ENCODE peak calls at places on chromosomes 7 and 10, in ten cellular contexts. One of them, this sample, is unnamed.

GRCh38 chr10:128001346-128001745 is 94.4 kb downstream of the PTPRE start:
- DNase-seq in kidney: no peak
- DNase-seq in CD8-positive, alpha-beta memory T cell: no peak
- DNase-seq in A549: no peak
- DNase-seq in body of pancreas: no peak
- DNase-seq in testis: no peak
- DNase-seq in ovary: no peak
- DNase-seq in endodermal cell: no peak
- DNase-seq in aorta: no peak
- DNase-seq in CD4-positive, CD25-positive, alpha-beta regulatory T cell: no peak
- DNase-seq in this sample: no peak

GRCh38 chr10:119342017-119342734 is 134.8 kb downstream of the GRK5 start:
- DNase-seq in endodermal cell: no peak
- DNase-seq in A549: no peak
- DNase-seq in CD8-positive, alpha-beta memory T cell: no peak
- DNase-seq in kidney: peak; percentile 86
- DNase-seq in ovary: peak; percentile 78
- DNase-seq in body of pancreas: no peak
- DNase-seq in aorta: peak; percentile 65
- DNase-seq in testis: peak; percentile 69
- DNase-seq in CD4-positive, CD25-positive, alpha-beta regulatory T cell: no peak
- DNase-seq in this sample: no peak

GRCh38 chr10:128062331-128062730 is 63.9 kb downstream of the MKI67 start:
- DNase-seq in ovary: no peak
- DNase-seq in body of pancreas: no peak
- DNase-seq in kidney: peak; percentile 57
- DNase-seq in testis: no peak
- DNase-seq in endodermal cell: peak; percentile 76
- DNase-seq in CD4-positive, CD25-positive, alpha-beta regulatory T cell: peak; percentile 53
- DNase-seq in A549: no peak
- DNase-seq in aorta: peak; percentile 60
- DNase-seq in CD8-positive, alpha-beta memory T cell: peak; percentile 25
- DNase-seq in this sample: no peak

GRCh38 chr10:110501142-110501937 is 3.6 kb downstream of the DUSP5 start:
- DNase-seq in body of pancreas: peak; percentile 93
- DNase-seq in ovary: peak; percentile 74
- DNase-seq in kidney: peak; percentile 95
- DNase-seq in testis: peak; percentile 80
- DNase-seq in aorta: peak; percentile 93
- DNase-seq in CD4-positive, CD25-positive, alpha-beta regulatory T cell: peak; percentile 90
- DNase-seq in A549: peak; percentile 93
- DNase-seq in endodermal cell: peak; percentile 94
- DNase-seq in CD8-positive, alpha-beta memory T cell: no peak
- DNase-seq in this sample: peak; percentile 22

GRCh38 chr7:79968249-79968648 is 166.4 kb upstream of the GNAI1 start:
- DNase-seq in CD8-positive, alpha-beta memory T cell: no peak
- DNase-seq in A549: no peak
- DNase-seq in kidney: no peak
- DNase-seq in testis: no peak
- DNase-seq in CD4-positive, CD25-positive, alpha-beta regulatory T cell: no peak
- DNase-seq in endodermal cell: peak; percentile 44
- DNase-seq in aorta: no peak
- DNase-seq in ovary: no peak
- DNase-seq in body of pancreas: no peak
- DNase-seq in this sample: no peak

GRCh38 chr7:91055219-91055618 is 209.0 kb upstream of the FZD1 start:
- DNase-seq in endodermal cell: no peak
- DNase-seq in kidney: no peak
- DNase-seq in ovary: no peak
- DNase-seq in testis: no peak
- DNase-seq in CD4-positive, CD25-positive, alpha-beta regulatory T cell: no peak
- DNase-seq in A549: no peak
- DNase-seq in aorta: no peak
- DNase-seq in body of pancreas: no peak
- DNase-seq in CD8-positive, alpha-beta memory T cell: no peak
- DNase-seq in this sample: no peak

GRCh38 chr7:140060788-140061606 is 1.8 kb downstream of the PARP12 start:
- DNase-seq in CD4-positive, CD25-positive, alpha-beta regulatory T cell: no peak
- DNase-seq in endodermal cell: no peak
- DNase-seq in body of pancreas: peak; percentile 72
- DNase-seq in aorta: peak; percentile 70
- DNase-seq in CD8-positive, alpha-beta memory T cell: no peak
- DNase-seq in testis: peak; percentile 59
- DNase-seq in kidney: no peak
- DNase-seq in A549: no peak
- DNase-seq in ovary: peak; percentile 76
- DNase-seq in this sample: no peak

GRCh38 chr10:86071758-86072157 is 294.8 kb downstream of the GRID1 start:
- DNase-seq in ovary: no peak
- DNase-seq in CD4-positive, CD25-positive, alpha-beta regulatory T cell: no peak
- DNase-seq in endodermal cell: peak; percentile 33
- DNase-seq in A549: no peak
- DNase-seq in CD8-positive, alpha-beta memory T cell: no peak
- DNase-seq in testis: no peak
- DNase-seq in kidney: no peak
- DNase-seq in aorta: no peak
- DNase-seq in body of pancreas: no peak
- DNase-seq in this sample: no peak

GRCh38 chr7:92633211-92633906 is 43.2 kb upstream of the FAM133B start:
- DNase-seq in body of pancreas: peak; percentile 27
- DNase-seq in endodermal cell: no peak
- DNase-seq in CD8-positive, alpha-beta memory T cell: no peak
- DNase-seq in CD4-positive, CD25-positive, alpha-beta regulatory T cell: peak; percentile 47
- DNase-seq in kidney: no peak
- DNase-seq in testis: no peak
- DNase-seq in aorta: no peak
- DNase-seq in A549: peak; percentile 79
- DNase-seq in ovary: no peak
- DNase-seq in this sample: no peak

GRCh38 chr10:123200510-123200909 is 46.3 kb downstream of the BUB3 start:
- DNase-seq in kidney: no peak
- DNase-seq in testis: no peak
- DNase-seq in ovary: no peak
- DNase-seq in A549: no peak
- DNase-seq in CD8-positive, alpha-beta memory T cell: no peak
- DNase-seq in endodermal cell: no peak
- DNase-seq in body of pancreas: no peak
- DNase-seq in CD4-positive, CD25-positive, alpha-beta regulatory T cell: no peak
- DNase-seq in aorta: no peak
- DNase-seq in this sample: no peak

GRCh38 chr10:58334817-58335305 is at the start of gene UBE2D1:
- DNase-seq in CD4-positive, CD25-positive, alpha-beta regulatory T cell: peak; percentile 84
- DNase-seq in A549: peak; percentile 80
- DNase-seq in endodermal cell: peak; percentile 95
- DNase-seq in kidney: peak; percentile 96
- DNase-seq in testis: peak; percentile 93
- DNase-seq in ovary: peak; percentile 85
- DNase-seq in aorta: peak; percentile 94
- DNase-seq in body of pancreas: peak; percentile 94
- DNase-seq in CD8-positive, alpha-beta memory T cell: peak; percentile 73
- DNase-seq in this sample: peak; percentile 76

GRCh38 chr7:118288098-118288497 is 63.6 kb downstream of the ANKRD7 start:
- DNase-seq in body of pancreas: no peak
- DNase-seq in CD4-positive, CD25-positive, alpha-beta regulatory T cell: peak; percentile 55
- DNase-seq in CD8-positive, alpha-beta memory T cell: peak; percentile 4
- DNase-seq in kidney: no peak
- DNase-seq in aorta: no peak
- DNase-seq in testis: no peak
- DNase-seq in ovary: no peak
- DNase-seq in endodermal cell: no peak
- DNase-seq in A549: no peak
- DNase-seq in this sample: no peak

DNA sequence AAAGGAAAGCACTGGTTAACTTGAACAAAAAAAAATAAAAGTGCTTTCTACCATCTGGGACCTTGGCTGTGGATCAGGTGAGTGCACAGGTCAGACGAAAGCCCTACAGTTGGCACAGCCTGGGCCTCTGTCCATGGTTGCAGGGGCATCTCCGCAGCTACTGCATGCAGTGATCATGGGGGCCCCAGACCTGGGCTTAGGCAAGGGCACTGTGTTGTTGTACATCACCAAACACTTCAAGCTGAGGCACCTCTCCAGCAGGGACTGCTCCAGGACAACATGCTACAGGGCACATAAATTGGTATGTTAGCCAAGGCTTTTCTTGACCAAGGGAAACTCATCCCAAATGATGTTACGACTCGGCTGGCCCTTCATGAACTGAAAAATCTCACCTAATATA is 23.5 kb downstream of the KLHL7 start:
- DNase-seq in A549: no peak
- DNase-seq in aorta: no peak
- DNase-seq in body of pancreas: no peak
- DNase-seq in kidney: no peak
- DNase-seq in testis: no peak
- DNase-seq in endodermal cell: no peak
- DNase-seq in CD4-positive, CD25-positive, alpha-beta regulatory T cell: no peak
- DNase-seq in CD8-positive, alpha-beta memory T cell: no peak
- DNase-seq in ovary: no peak
- DNase-seq in this sample: no peak
- H3K27ac ChIP-seq in A549: no peak overlapping the region
- H3K27ac ChIP-seq in aorta: no peak overlapping the region
- H3K27ac ChIP-seq in body of pancreas: no peak overlapping the region
- H3K27ac ChIP-seq in kidney: no peak overlapping the region
- H3K27ac ChIP-seq in testis: no peak overlapping the region
- H3K27ac ChIP-seq in endodermal cell: no peak overlapping the region
- H3K27ac ChIP-seq in CD4-positive, CD25-positive, alpha-beta regulatory T cell: no peak overlapping the region
- H3K27ac ChIP-seq in CD8-positive, alpha-beta memory T cell: no peak overlapping the region
- H3K27ac ChIP-seq in ovary: no peak overlapping the region
- H3K27ac ChIP-seq in this sample: no peak overlapping the region

DNA sequence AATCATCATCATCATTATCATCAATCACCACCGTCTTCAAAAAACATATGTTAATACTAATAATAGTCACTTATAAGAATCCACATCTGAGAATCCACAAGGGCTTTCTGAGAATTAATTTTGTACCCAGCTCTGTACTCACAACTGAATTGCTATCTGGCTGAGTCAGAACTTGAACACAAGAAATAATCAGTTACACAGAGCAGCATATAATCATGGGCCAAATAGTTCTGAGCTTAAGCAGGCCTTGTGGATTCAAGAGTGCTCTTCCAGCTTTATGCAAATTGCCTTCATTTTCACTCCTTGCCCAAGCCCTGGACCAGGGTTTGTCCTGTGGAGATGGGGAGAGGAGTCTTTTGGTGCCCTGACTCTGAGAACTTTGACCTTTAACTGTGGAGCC is 304.5 kb downstream of the ZNF248 start:
- DNase-seq in body of pancreas: no peak
- DNase-seq in testis: no peak
- DNase-seq in endodermal cell: no peak
- DNase-seq in CD4-positive, CD25-positive, alpha-beta regulatory T cell: no peak
- DNase-seq in aorta: no peak
- DNase-seq in kidney: no peak
- DNase-seq in CD8-positive, alpha-beta memory T cell: no peak
- DNase-seq in ovary: no peak
- DNase-seq in A549: no peak
- DNase-seq in this sample: no peak
- H3K27ac ChIP-seq in body of pancreas: no peak overlapping the region
- H3K27ac ChIP-seq in testis: no peak overlapping the region
- H3K27ac ChIP-seq in endodermal cell: no peak overlapping the region
- H3K27ac ChIP-seq in CD4-positive, CD25-positive, alpha-beta regulatory T cell: no peak overlapping the region
- H3K27ac ChIP-seq in aorta: no peak overlapping the region
- H3K27ac ChIP-seq in kidney: no peak overlapping the region
- H3K27ac ChIP-seq in CD8-positive, alpha-beta memory T cell: no peak overlapping the region
- H3K27ac ChIP-seq in ovary: no peak overlapping the region
- H3K27ac ChIP-seq in A549: no peak overlapping the region
- H3K27ac ChIP-seq in this sample: no peak overlapping the region

GRCh38 chr7:47570649-47571050 is 11.3 kb downstream of the TNS3 start:
- DNase-seq in kidney: no peak
- DNase-seq in body of pancreas: peak; percentile 68
- DNase-seq in A549: no peak
- DNase-seq in endodermal cell: no peak
- DNase-seq in CD8-positive, alpha-beta memory T cell: no peak
- DNase-seq in CD4-positive, CD25-positive, alpha-beta regulatory T cell: no peak
- DNase-seq in aorta: peak; percentile 67
- DNase-seq in ovary: peak; percentile 81
- DNase-seq in testis: peak; percentile 76
- DNase-seq in this sample: no peak
- H3K27ac ChIP-seq in kidney: peak overlapping the region; percentile 90
- H3K27ac ChIP-seq in body of pancreas: peak overlapping the region; percentile 93
- H3K27ac ChIP-seq in A549: peak overlapping the region; percentile 99
- H3K27ac ChIP-seq in endodermal cell: no peak overlapping the region
- H3K27ac ChIP-seq in CD8-positive, alpha-beta memory T cell: no peak overlapping the region
- H3K27ac ChIP-seq in CD4-positive, CD25-positive, alpha-beta regulatory T cell: no peak overlapping the region
- H3K27ac ChIP-seq in aorta: peak overlapping the region; percentile 62
- H3K27ac ChIP-seq in ovary: peak overlapping the region; percentile 60
- H3K27ac ChIP-seq in testis: peak overlapping the region; percentile 84
- H3K27ac ChIP-seq in this sample: peak overlapping the region; percentile 60

DNA sequence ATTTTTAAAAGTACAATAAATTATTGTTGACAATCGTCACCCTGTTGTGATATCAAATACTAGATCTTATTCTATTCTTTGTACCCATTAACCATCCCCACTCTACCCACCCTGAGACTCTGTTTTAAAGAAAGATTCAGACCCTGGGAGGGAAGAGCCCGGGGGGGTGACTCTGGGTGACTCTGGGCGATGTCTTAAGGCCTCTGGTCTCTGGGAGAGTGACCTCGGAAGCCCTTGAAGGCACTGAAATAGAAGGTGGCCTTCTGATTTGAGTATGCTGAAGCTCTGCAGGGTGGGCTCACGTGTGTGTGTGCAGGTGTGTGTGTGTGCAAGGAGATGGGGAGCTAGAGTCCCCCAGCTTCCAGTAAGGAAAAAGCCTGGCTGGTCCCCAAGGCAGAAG is 9.7 kb downstream of the ADAP1 start:
- DNase-seq in A549: no peak
- DNase-seq in body of pancreas: no peak
- DNase-seq in endodermal cell: no peak
- DNase-seq in ovary: no peak
- DNase-seq in testis: no peak
- DNase-seq in CD4-positive, CD25-positive, alpha-beta regulatory T cell: no peak
- DNase-seq in kidney: no peak
- DNase-seq in CD8-positive, alpha-beta memory T cell: no peak
- DNase-seq in aorta: peak; percentile 31
- DNase-seq in this sample: no peak
- H3K27ac ChIP-seq in A549: no peak overlapping the region
- H3K27ac ChIP-seq in body of pancreas: peak overlapping the region; percentile 89
- H3K27ac ChIP-seq in endodermal cell: no peak overlapping the region
- H3K27ac ChIP-seq in ovary: no peak overlapping the region
- H3K27ac ChIP-seq in testis: no peak overlapping the region
- H3K27ac ChIP-seq in CD4-positive, CD25-positive, alpha-beta regulatory T cell: no peak overlapping the region
- H3K27ac ChIP-seq in kidney: peak overlapping the region; percentile 95
- H3K27ac ChIP-seq in CD8-positive, alpha-beta memory T cell: no peak overlapping the region
- H3K27ac ChIP-seq in aorta: no peak overlapping the region
- H3K27ac ChIP-seq in this sample: peak overlapping the region; percentile 64

GRCh38 chr7:49038821-49039358 is 114.5 kb downstream of the CDC14C start:
- DNase-seq in aorta: no peak
- DNase-seq in body of pancreas: no peak
- DNase-seq in ovary: no peak
- DNase-seq in A549: no peak
- DNase-seq in testis: no peak
- DNase-seq in CD4-positive, CD25-positive, alpha-beta regulatory T cell: no peak
- DNase-seq in endodermal cell: no peak
- DNase-seq in CD8-positive, alpha-beta memory T cell: no peak
- DNase-seq in kidney: no peak
- DNase-seq in this sample: no peak

GRCh38 chr7:49037348-49038210 is 113.2 kb downstream of the CDC14C start:
- DNase-seq in testis: no peak
- DNase-seq in aorta: no peak
- DNase-seq in body of pancreas: no peak
- DNase-seq in CD4-positive, CD25-positive, alpha-beta regulatory T cell: no peak
- DNase-seq in kidney: no peak
- DNase-seq in CD8-positive, alpha-beta memory T cell: no peak
- DNase-seq in ovary: no peak
- DNase-seq in A549: no peak
- DNase-seq in endodermal cell: no peak
- DNase-seq in this sample: no peak
- H3K27ac ChIP-seq in testis: no peak overlapping the region
- H3K27ac ChIP-seq in aorta: no peak overlapping the region
- H3K27ac ChIP-seq in body of pancreas: no peak overlapping the region
- H3K27ac ChIP-seq in CD4-positive, CD25-positive, alpha-beta regulatory T cell: no peak overlapping the region
- H3K27ac ChIP-seq in kidney: no peak overlapping the region
- H3K27ac ChIP-seq in CD8-positive, alpha-beta memory T cell: no peak overlapping the region
- H3K27ac ChIP-seq in ovary: no peak overlapping the region
- H3K27ac ChIP-seq in A549: no peak overlapping the region
- H3K27ac ChIP-seq in endodermal cell: peak overlapping the region; percentile 26
- H3K27ac ChIP-seq in this sample: no peak overlapping the region

GRCh38 chr7:157586426-157586955 is 249.7 kb downstream of the DNAJB6 start:
- DNase-seq in A549: no peak
- DNase-seq in testis: no peak
- DNase-seq in kidney: peak; percentile 45
- DNase-seq in ovary: no peak
- DNase-seq in endodermal cell: no peak
- DNase-seq in CD4-positive, CD25-positive, alpha-beta regulatory T cell: no peak
- DNase-seq in body of pancreas: no peak
- DNase-seq in CD8-positive, alpha-beta memory T cell: no peak
- DNase-seq in aorta: no peak
- DNase-seq in this sample: no peak
- H3K27ac ChIP-seq in A549: no peak overlapping the region
- H3K27ac ChIP-seq in testis: no peak overlapping the region
- H3K27ac ChIP-seq in kidney: no peak overlapping the region
- H3K27ac ChIP-seq in ovary: no peak overlapping the region
- H3K27ac ChIP-seq in endodermal cell: no peak overlapping the region
- H3K27ac ChIP-seq in CD4-positive, CD25-positive, alpha-beta regulatory T cell: no peak overlapping the region
- H3K27ac ChIP-seq in body of pancreas: no peak overlapping the region
- H3K27ac ChIP-seq in CD8-positive, alpha-beta memory T cell: no peak overlapping the region
- H3K27ac ChIP-seq in aorta: no peak overlapping the region
- H3K27ac ChIP-seq in this sample: no peak overlapping the region